ENCODE peak calls at places on chromosomes 16 and 17, in seven cellular contexts. I is colonic mucosa, D is SK-N-SH, Z is A673, S is OCI-LY7, B is foreskin keratinocyte, G is A549. C is an unnamed sample.

GRCh38 chr17:71613996-71614395 is 506.8 kb upstream of the SOX9 start:
- DNase-seq in G (no peak), S (no peak), I (no peak), D (no peak), B (no peak), Z (no peak), C (no peak)

GRCh38 chr16:48635199-48635718 is 25.3 kb upstream of the N4BP1 start:
- DNase-seq in S (no peak), I (no peak), G (no peak), Z (no peak), D (no peak), B (no peak), C (no peak)

GRCh38 chr17:56045907-56046306 is 107.4 kb upstream of the ANKFN1 start:
- DNase-seq in S (no peak), D (no peak), Z (no peak), I (no peak), G (no peak), B (no peak), C (no peak)

GRCh38 chr16:22123759-22124490 is 31.6 kb downstream of the VWA3A start:
- DNase-seq in S (no peak), I (no peak), D (no peak), B (no peak), G (peak; percentile 15), Z (no peak), C (no peak)

GRCh38 chr16:9381908-9382307 is 290.5 kb downstream of the HAPSTR1 start:
- DNase-seq in D (no peak), B (no peak), G (no peak), I (no peak), Z (no peak), S (no peak), C (no peak)

GRCh38 chr17:236641-237405 is 55.4 kb upstream of the DOC2B start:
- DNase-seq in B (no peak), I (peak; percentile 15), Z (no peak), G (no peak), S (no peak), D (no peak), C (peak; percentile 34)

GRCh38 chr17:80918731-80919130 is 72.9 kb upstream of the CHMP6 start:
- DNase-seq in D (no peak), Z (no peak), B (no peak), G (no peak), I (no peak), S (no peak), C (no peak)

GRCh38 chr16:19583665-19584300 is 28.3 kb downstream of the VPS35L start:
- DNase-seq in D (peak; percentile 51), B (peak; percentile 44), G (peak; percentile 68), S (peak; percentile 39), Z (peak; percentile 71), I (peak; percentile 40), C (no peak)

GRCh38 chr16:49986351-49987124 is 38.5 kb upstream of the CNEP1R1 start:
- DNase-seq in B (no peak), I (no peak), S (no peak), D (peak; percentile 16), G (no peak), Z (no peak), C (no peak)

GRCh38 chr17:19935169-19935568 is 42.5 kb downstream of the AKAP10 start:
- DNase-seq in I (no peak), Z (no peak), B (peak; percentile 13), D (no peak), S (no peak), G (no peak), C (no peak)

GRCh38 chr16:73048292-73049050 is 543 bp upstream of the ZFHX3 start:
- DNase-seq in S (no peak), Z (peak; percentile 31), D (peak; percentile 73), G (peak; percentile 69), I (no peak), B (no peak), C (peak; percentile 78)

GRCh38 chr16:48109496-48109895 is 46.3 kb downstream of the ABCC12 start:
- DNase-seq in Z (no peak), B (no peak), I (no peak), G (no peak), D (no peak), S (no peak), C (no peak)

GRCh38 chr17:66190738-66191606 is 961 bp downstream of the CEP112 start:
- DNase-seq in I (peak; percentile 23), S (no peak), Z (peak; percentile 22), B (no peak), D (peak; percentile 49), G (peak; percentile 16), C (no peak)

GRCh38 chr17:62696256-62696655 is 68.8 kb downstream of the MRC2 start:
- DNase-seq in D (no peak), B (peak; percentile 48), I (no peak), S (no peak), G (no peak), Z (no peak), C (no peak)

GRCh38 chr17:63973930-63974593 is 1.3 kb upstream of the SCN4A start:
- DNase-seq in S (no peak), Z (no peak), G (peak; percentile 34), B (no peak), D (no peak), I (no peak), C (peak; percentile 53)

GRCh38 chr16:30356401-30357084 is 1.4 kb upstream of the CD2BP2 start:
- DNase-seq in I (peak; percentile 38), G (no peak), B (no peak), D (peak; percentile 52), S (peak; percentile 23), Z (no peak), C (peak; percentile 59)

GRCh38 chr16:880471-881171 is 80.1 kb upstream of the GNG13 start:
- DNase-seq in I (no peak), D (no peak), Z (no peak), B (no peak), G (no peak), S (no peak), C (no peak)

GRCh38 chr17:27793168-27793905 is 7.0 kb downstream of the NOS2 start:
- DNase-seq in Z (peak; percentile 51), D (peak; percentile 90), B (no peak), I (peak; percentile 54), G (no peak), S (no peak), C (no peak)

DNA sequence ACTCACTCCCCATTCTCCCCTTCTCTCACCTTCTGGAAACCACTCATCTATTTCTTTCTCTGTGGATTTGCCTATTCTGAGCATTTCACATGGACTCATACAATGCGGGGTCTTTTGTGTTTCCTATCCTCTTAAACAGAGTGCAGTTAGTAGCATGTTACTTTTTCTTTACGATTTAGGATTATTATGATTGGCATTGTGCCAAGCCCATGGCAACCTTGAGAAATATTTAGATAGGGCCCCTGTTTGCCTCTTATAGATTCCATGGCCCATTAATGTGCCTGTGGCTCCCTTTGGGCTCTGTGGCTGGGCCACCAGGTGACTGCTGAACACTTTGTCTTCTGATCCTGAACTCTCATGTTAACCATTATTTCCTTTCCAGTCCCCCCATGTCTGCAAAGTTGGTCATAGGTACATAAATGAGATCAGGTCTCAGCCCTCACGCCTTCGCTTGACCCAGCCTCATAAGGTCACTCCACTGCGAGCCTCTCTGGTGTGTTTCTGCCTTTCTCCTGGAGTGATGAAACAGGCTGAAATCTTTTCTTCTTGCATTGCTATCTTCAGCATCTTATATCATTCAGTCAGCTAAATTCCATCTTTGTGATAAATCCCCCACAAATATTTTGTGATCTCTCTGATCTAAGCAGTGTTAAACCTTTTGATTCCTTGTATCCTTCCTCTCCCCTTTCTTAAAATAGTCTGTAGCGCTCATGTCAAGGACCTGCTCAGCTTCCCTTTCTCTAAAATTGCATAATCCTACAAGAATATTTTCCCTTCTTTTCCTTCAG is 44.0 kb downstream of the MYH3 start:
- DNase-seq in I (no peak), Z (no peak), G (no peak), S (no peak), D (no peak), B (no peak), C (no peak)
- H3K4me1 ChIP-seq in I (no peaks in the 10 kb centered on the region), Z (no peaks in the 10 kb centered on the region), G (peaks cover 6% of the 10 kb centered on the region), S (no peaks in the 10 kb centered on the region), D (peaks cover 13% of the 10 kb centered on the region), B (peaks cover 3% of the 10 kb centered on the region), C (no peaks in the 10 kb centered on the region)

GRCh38 chr17:10352866-10353265 is 19.9 kb downstream of the MYH13 start:
- DNase-seq in G (no peak), I (no peak), Z (no peak), B (no peak), S (no peak), D (no peak), C (no peak)

DNA sequence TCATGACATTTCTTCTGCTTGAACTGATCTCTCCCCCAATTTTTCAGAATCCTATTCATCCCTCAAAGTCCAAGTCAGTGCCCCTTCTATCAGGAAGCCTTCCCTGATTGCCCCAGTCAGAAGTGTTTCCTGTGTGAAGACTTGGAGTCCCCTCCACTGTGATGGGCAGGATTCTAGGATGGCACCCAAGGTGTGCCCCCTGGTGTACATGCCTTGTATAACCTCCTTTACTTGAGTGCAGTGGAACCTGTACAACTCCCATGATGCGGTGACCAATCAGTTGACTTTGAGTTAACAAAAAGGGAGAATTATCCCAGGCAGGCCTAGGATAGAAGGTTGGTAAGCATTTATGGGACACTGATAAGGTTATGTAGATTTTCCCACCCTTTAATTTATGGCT is 23.4 kb downstream of the MYH13 start:
- DNase-seq in D (peak; percentile 11), B (no peak), Z (peak; percentile 37), I (no peak), G (peak; percentile 27), S (no peak), C (peak; percentile 13)
- TF ChIP-seq CTCF in D (peak; percentile 35), B (no peak), Z (peak; percentile 49), I (no peak), G (no peak), S (peak; percentile 29), C (no peak)

DNA sequence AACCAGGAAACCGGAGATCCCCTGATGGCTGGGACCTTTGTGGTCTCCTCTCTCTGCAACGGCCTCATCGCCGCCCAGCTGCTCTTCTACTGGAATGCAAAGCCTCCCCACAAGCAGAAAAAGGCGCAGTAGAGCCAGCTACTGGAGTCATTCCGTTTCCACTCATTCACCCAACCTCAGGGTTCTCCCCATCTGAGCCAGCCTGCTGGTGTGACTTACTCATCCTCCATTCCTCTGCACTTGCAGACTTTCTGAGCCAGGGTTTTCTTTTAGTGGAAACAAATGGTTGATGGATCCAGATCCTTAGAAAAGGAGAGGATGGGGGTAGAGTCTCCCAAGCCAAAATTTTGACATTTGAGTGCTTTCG is 2.5 kb downstream of the SOX15 start:
- DNase-seq in S (no peak), G (no peak), B (peak; percentile 81), I (no peak), D (no peak), Z (no peak), C (no peak)
- H3K4me1 ChIP-seq in S (peaks cover 18% of the 10 kb centered on the region), G (peaks cover 46% of the 10 kb centered on the region), B (peaks cover 12% of the 10 kb centered on the region), I (peaks cover 7% of the 10 kb centered on the region), D (peaks cover 43% of the 10 kb centered on the region), Z (peaks cover 19% of the 10 kb centered on the region), C (peaks cover 17% of the 10 kb centered on the region)

DNA sequence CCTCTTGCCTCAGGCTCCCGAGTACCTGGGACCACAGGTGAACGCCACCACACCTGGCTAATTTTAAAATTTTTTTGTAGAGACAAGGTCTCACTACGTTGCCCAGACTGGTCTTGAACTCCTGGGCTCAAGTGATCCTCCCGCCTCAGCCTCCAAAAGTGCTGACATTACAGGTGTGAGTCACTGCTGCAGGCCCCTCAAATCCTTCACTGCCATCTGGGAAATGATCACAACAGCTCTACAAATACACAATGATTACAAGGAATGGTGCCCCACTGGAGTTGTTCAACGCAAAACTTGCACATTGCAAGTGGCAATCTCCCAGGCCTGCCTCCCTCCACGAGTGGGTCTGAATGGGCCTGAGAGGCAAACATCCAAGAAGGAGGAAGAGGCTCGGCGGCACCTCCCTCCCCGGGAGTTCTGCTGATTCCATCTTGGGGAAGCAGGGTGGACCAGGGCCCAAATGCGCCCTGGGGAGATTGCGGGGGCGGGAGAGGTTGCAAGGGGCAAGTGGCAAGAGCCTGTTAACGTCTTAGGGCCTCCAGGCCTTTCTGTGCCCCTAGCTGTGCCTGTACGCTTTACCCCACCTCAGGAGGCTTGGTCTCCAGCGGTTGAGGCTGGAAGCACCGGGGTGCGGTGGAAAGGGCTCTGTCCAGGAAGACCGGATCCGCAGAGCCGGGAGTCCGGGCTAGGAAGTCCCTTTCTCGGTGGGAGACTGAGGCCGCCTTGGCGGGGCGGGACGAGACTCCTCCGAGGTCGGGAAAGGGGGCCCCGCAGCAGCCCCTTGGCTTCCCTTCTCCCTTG is 656 bp upstream of the IGFBP4 start:
- DNase-seq in B (no peak), D (no peak), G (peak; percentile 73), I (peak; percentile 55), Z (no peak), S (no peak), C (peak; percentile 66)
- TF ChIP-seq CTCF in B (no peak), D (no peak), G (no peak), I (no peak), Z (no peak), S (no peak), C (no peak)